ENCODE peak calls at places on chromosomes 7 and 10, in eight cellular contexts. Q is RKO; C is ACHN; V is stimulated activated CD4-positive, alpha-beta T cell treated with anti-CD3 and anti-CD28 coated beads, Interleukin-15, amount 100 ng/mL, for 1 hour; D is NCI-H460; J is NCI-H2081 treated with DMSO at 0.1 percent for 48 hours; P is cerebellum; O is caudate nucleus. G is an unnamed sample.

GRCh38 chr7:922334-923107 is 32.0 kb downstream of the ADAP1 start:
- DNase-seq in Q (no peak), C (no peak), V (no peak), D (no peak), J (no peak), P (no peak), O (no peak), G (no peak)

GRCh38 chr7:93817561-93817960 is 73.0 kb downstream of the TFPI2 start:
- DNase-seq in Q (no peak), C (no peak), V (no peak), D (no peak), J (no peak), P (no peak), O (no peak), G (no peak)

GRCh38 chr10:15585303-15585715 is 134.4 kb downstream of the ITGA8 start:
- DNase-seq in Q (peak), C (peak), V (no peak), D (peak), J (no peak), P (peak), O (peak), G (peak)

GRCh38 chr7:25951414-25952276 is 200.4 kb upstream of the NFE2L3 start:
- DNase-seq in Q (no peak), C (no peak), V (no peak), D (no peak), J (no peak), P (peak), O (no peak), G (peak)

GRCh38 chr10:79555354-79555753 is 4.9 kb downstream of the SFTPA2 start:
- DNase-seq in Q (no peak), C (no peak), V (no peak), D (no peak), J (no peak), P (no peak), O (no peak), G (no peak)

GRCh38 chr10:98308602-98309365 is 40.8 kb upstream of the LOXL4 start:
- DNase-seq in Q (no peak), C (no peak), V (no peak), D (no peak), J (no peak), P (peak), O (no peak), G (no peak)

GRCh38 chr10:71644307-71645180 is 75.0 kb downstream of the C10orf105 start:
- DNase-seq in Q (no peak), C (no peak), V (no peak), D (no peak), J (no peak), P (no peak), O (no peak), G (no peak)

GRCh38 chr7:151403764-151404163 is 6.1 kb downstream of the WDR86 start:
- DNase-seq in Q (no peak), C (peak), V (no peak), D (no peak), J (no peak), P (no peak), O (no peak), G (no peak)

GRCh38 chr7:73573791-73574190 is 4.6 kb downstream of the TBL2 start:
- DNase-seq in Q (no peak), C (no peak), V (no peak), D (no peak), J (no peak), P (no peak), O (no peak), G (no peak)

GRCh38 chr10:19421664-19422063 is 373.1 kb downstream of the MALRD1 start:
- DNase-seq in Q (no peak), C (no peak), V (no peak), D (no peak), J (no peak), P (peak), O (no peak), G (no peak)

GRCh38 chr7:142685877-142686508 is 63.3 kb upstream of the PRSS1 start:
- DNase-seq in Q (no peak), C (no peak), V (no peak), D (no peak), J (peak), P (no peak), O (no peak), G (no peak)

GRCh38 chr10:93600861-93601773 is at the start of gene RBP4:
- DNase-seq in Q (no peak), C (no peak), V (no peak), D (no peak), J (no peak), P (no peak), O (no peak), G (no peak)

GRCh38 chr10:124671486-124672075 is 72.6 kb downstream of the FAM53B start:
- DNase-seq in Q (peak), C (peak), V (no peak), D (peak), J (no peak), P (no peak), O (peak), G (peak)

GRCh38 chr7:102992820-102993531 is 80.2 kb downstream of the LRRC17 start:
- DNase-seq in Q (no peak), C (peak), V (no peak), D (peak), J (no peak), P (no peak), O (no peak), G (no peak)

GRCh38 chr10:130040817-130041330 is 69.8 kb downstream of the C10orf143 start:
- DNase-seq in Q (no peak), C (no peak), V (no peak), D (no peak), J (no peak), P (no peak), O (no peak), G (no peak)

GRCh38 chr7:77455334-77455733 is 39.2 kb upstream of the GSAP start:
- DNase-seq in Q (peak), C (peak), V (no peak), D (no peak), J (no peak), P (no peak), O (peak), G (no peak)

GRCh38 chr10:88783734-88784133 is 18.8 kb upstream of the LIPM start:
- DNase-seq in Q (no peak), C (no peak), V (no peak), D (no peak), J (no peak), P (no peak), O (no peak), G (no peak)

GRCh38 chr10:86821600-86821999 is 65.2 kb downstream of the BMPR1A start:
- DNase-seq in Q (no peak), C (no peak), V (no peak), D (no peak), J (no peak), P (no peak), O (no peak), G (no peak)

GRCh38 chr10:88657901-88658300 is 6.3 kb upstream of the LIPF start:
- DNase-seq in Q (peak), C (no peak), V (no peak), D (no peak), J (no peak), P (no peak), O (no peak), G (no peak)

GRCh38 chr10:132479024-132479602 is 58.5 kb upstream of the INPP5A start:
- DNase-seq in Q (no peak), C (no peak), V (no peak), D (no peak), J (no peak), P (no peak), O (no peak), G (no peak)

GRCh38 chr10:17527530-17528146 is 73.2 kb upstream of the ST8SIA6 start:
- DNase-seq in Q (no peak), C (no peak), V (no peak), D (peak), J (no peak), P (no peak), O (no peak), G (no peak)

GRCh38 chr10:120365872-120366271 is 91.2 kb upstream of the PLPP4 start:
- DNase-seq in Q (peak), C (peak), V (no peak), D (no peak), J (no peak), P (no peak), O (no peak), G (no peak)

GRCh38 chr10:71496927-71497801 is 100.4 kb downstream of the CDH23 start:
- DNase-seq in Q (no peak), C (no peak), V (no peak), D (no peak), J (no peak), P (no peak), O (no peak), G (no peak)

GRCh38 chr7:100215895-100216294 is 3.9 kb upstream of the PVRIG start:
- DNase-seq in Q (no peak), C (no peak), V (no peak), D (no peak), J (no peak), P (peak), O (no peak), G (no peak)

GRCh38 chr10:121648493-121648892 is 50.2 kb upstream of the FGFR2 start:
- DNase-seq in Q (no peak), C (no peak), V (no peak), D (no peak), J (no peak), P (no peak), O (no peak), G (no peak)

GRCh38 chr7:48109848-48110663 is 21.0 kb downstream of the UPP1 start:
- DNase-seq in Q (no peak), C (peak), V (peak), D (peak), J (no peak), P (peak), O (peak), G (peak)

GRCh38 chr7:75943864-75944263 is 28.9 kb downstream of the POR start:
- DNase-seq in Q (peak), C (peak), V (no peak), D (no peak), J (no peak), P (no peak), O (no peak), G (no peak)

GRCh38 chr7:132793474-132793873 is 217.2 kb upstream of the PLXNA4 start:
- DNase-seq in Q (no peak), C (no peak), V (no peak), D (no peak), J (no peak), P (no peak), O (no peak), G (no peak)

GRCh38 chr10:69639291-69640195 is 9.5 kb downstream of the FAM241B start:
- DNase-seq in Q (peak), C (peak), V (peak), D (peak), J (no peak), P (peak), O (peak), G (peak)

GRCh38 chr10:129888784-129889616 is 75.1 kb downstream of the EBF3 start:
- DNase-seq in Q (peak), C (peak), V (no peak), D (peak), J (no peak), P (no peak), O (no peak), G (peak)

GRCh38 chr7:28955723-28956607 is 2.2 kb downstream of the TRIL start:
- DNase-seq in Q (no peak), C (peak), V (no peak), D (peak), J (no peak), P (peak), O (no peak), G (peak)

GRCh38 chr7:130352335-130353074 is 7.9 kb downstream of the CPA5 start:
- DNase-seq in Q (peak), C (peak), V (no peak), D (no peak), J (peak), P (no peak), O (peak), G (no peak)

GRCh38 chr7:104878577-104878976 is 135.4 kb upstream of the KMT2E start:
- DNase-seq in Q (no peak), C (no peak), V (no peak), D (no peak), J (no peak), P (no peak), O (no peak), G (no peak)

GRCh38 chr7:24724451-24725190 is 32.6 kb downstream of the GSDME start:
- DNase-seq in Q (no peak), C (no peak), V (no peak), D (no peak), J (no peak), P (no peak), O (no peak), G (no peak)

GRCh38 chr10:98217793-98218192 is 50.2 kb downstream of the LOXL4 start:
- DNase-seq in Q (no peak), C (no peak), V (no peak), D (no peak), J (no peak), P (no peak), O (no peak), G (no peak)

GRCh38 chr7:139588632-139589031 is 65.1 kb downstream of the CLEC2L start:
- DNase-seq in Q (no peak), C (no peak), V (no peak), D (no peak), J (no peak), P (no peak), O (no peak), G (no peak)